ENCODE peak calls at places on chromosomes 5 and 9, in six cellular contexts. E is HCT116, X is GM23248, N is SK-N-SH, B is right cardiac atrium, L is right lobe of liver. F is an unnamed sample.
A peak's percentile ranks its signal among the peaks of the same experiment; 100 is the strongest.

GRCh38 chr9:136182850-136183422 is 22.0 kb downstream of the LHX3 start:
- DNase-seq in E (no peak), X (no peak), N (no peak), B (peak; percentile 34), L (no peak), F (peak; percentile 58)

GRCh38 chr5:108101105-108101504 is 280.8 kb downstream of the FBXL17 start:
- DNase-seq in E (no peak), X (no peak), N (no peak), B (no peak), L (no peak), F (no peak)

GRCh38 chr5:172751761-172752510 is 19.1 kb downstream of the DUSP1 start:
- DNase-seq in E (no peak), X (no peak), N (no peak), B (peak; percentile 76), L (no peak), F (no peak)

GRCh38 chr5:50595199-50595598 is 71.2 kb upstream of the PARP8 start:
- DNase-seq in E (peak; percentile 69), X (peak; percentile 88), N (no peak), B (no peak), L (no peak), F (no peak)

GRCh38 chr5:112317866-112318265 is 101.2 kb downstream of the EPB41L4A start:
- DNase-seq in E (no peak), X (no peak), N (no peak), B (no peak), L (no peak), F (no peak)

GRCh38 chr5:125256296-125256695 is 509.9 kb upstream of the ZNF608 start:
- DNase-seq in E (no peak), X (no peak), N (no peak), B (no peak), L (no peak), F (no peak)

GRCh38 chr9:81414836-81415235 is 274.5 kb downstream of the TLE1 start:
- DNase-seq in E (no peak), X (no peak), N (no peak), B (no peak), L (no peak), F (no peak)

GRCh38 chr9:137458194-137459146 is 664 bp downstream of the NSMF start:
- DNase-seq in E (no peak), X (peak; percentile 63), N (peak; percentile 84), B (peak; percentile 77), L (peak; percentile 44), F (peak; percentile 76)

GRCh38 chr5:143370440-143370839 is 33.0 kb downstream of the NR3C1 start:
- DNase-seq in E (no peak), X (no peak), N (no peak), B (no peak), L (no peak), F (no peak)

GRCh38 chr5:97098864-97099454 is 43.5 kb downstream of the LIX1 start:
- DNase-seq in E (no peak), X (peak; percentile 4), N (no peak), B (peak; percentile 59), L (no peak), F (no peak)

GRCh38 chr9:22228542-22228941 is 218.1 kb upstream of the DMRTA1 start:
- DNase-seq in E (no peak), X (peak; percentile 51), N (no peak), B (no peak), L (no peak), F (no peak)

GRCh38 chr9:27673626-27674025 is 100.3 kb upstream of the C9orf72 start:
- DNase-seq in E (no peak), X (no peak), N (no peak), B (no peak), L (no peak), F (no peak)

GRCh38 chr5:56700711-56701110 is 114.6 kb upstream of the MAP3K1 start:
- DNase-seq in E (no peak), X (no peak), N (no peak), B (no peak), L (no peak), F (no peak)

GRCh38 chr9:112809351-112809848 is 58.8 kb downstream of the SNX30 start:
- DNase-seq in E (no peak), X (no peak), N (no peak), B (no peak), L (no peak), F (no peak)

GRCh38 chr5:122415481-122416120 is 103.6 kb downstream of the SNCAIP start:
- DNase-seq in E (peak; percentile 38), X (peak; percentile 75), N (peak; percentile 55), B (peak; percentile 63), L (peak; percentile 34), F (peak; percentile 25)

GRCh38 chr5:58266402-58266801 is 193.5 kb downstream of the PLK2 start:
- DNase-seq in E (no peak), X (peak; percentile 62), N (no peak), B (no peak), L (no peak), F (no peak)

GRCh38 chr5:68849906-68850305 is 243.9 kb upstream of the SLC30A5 start:
- DNase-seq in E (no peak), X (no peak), N (no peak), B (no peak), L (no peak), F (no peak)

GRCh38 chr5:139668064-139668880 is 20.1 kb downstream of the CXXC5 start:
- DNase-seq in E (no peak), X (peak; percentile 72), N (peak; percentile 91), B (peak; percentile 86), L (no peak), F (peak; percentile 91)

GRCh38 chr9:98940278-98940677 is 3.4 kb upstream of the COL15A1 start:
- DNase-seq in E (no peak), X (no peak), N (no peak), B (peak; percentile 66), L (no peak), F (no peak)

GRCh38 chr5:85268194-85268593 is 883.5 kb upstream of the EDIL3 start:
- DNase-seq in E (no peak), X (no peak), N (no peak), B (no peak), L (no peak), F (no peak)

GRCh38 chr5:107469485-107469884 is 201.3 kb downstream of the EFNA5 start:
- DNase-seq in E (peak; percentile 50), X (peak; percentile 70), N (no peak), B (no peak), L (no peak), F (no peak)

GRCh38 chr5:62385136-62385535 is 18.6 kb downstream of the DIMT1 start:
- DNase-seq in E (no peak), X (no peak), N (no peak), B (no peak), L (no peak), F (no peak)

GRCh38 chr9:6186691-6187090 is 28.9 kb upstream of the IL33 start:
- DNase-seq in E (no peak), X (no peak), N (no peak), B (no peak), L (no peak), F (no peak)

GRCh38 chr9:6184749-6185645 is 30.6 kb upstream of the IL33 start:
- DNase-seq in E (no peak), X (peak; percentile 65), N (no peak), B (peak; percentile 44), L (no peak), F (no peak)

GRCh38 chr9:6188906-6189305 is 26.7 kb upstream of the IL33 start:
- DNase-seq in E (no peak), X (no peak), N (no peak), B (no peak), L (no peak), F (no peak)

GRCh38 chr9:6187272-6187671 is 28.3 kb upstream of the IL33 start:
- DNase-seq in E (no peak), X (no peak), N (no peak), B (no peak), L (no peak), F (no peak)

GRCh38 chr9:6183227-6183551 is 32.4 kb upstream of the IL33 start:
- DNase-seq in E (no peak), X (no peak), N (no peak), B (no peak), L (no peak), F (no peak)
- H3K4me3 ChIP-seq in E (no peak overlapping the region), X (no peak overlapping the region), N (no peak overlapping the region), B (no peak overlapping the region), L (no peak overlapping the region), F (peak overlapping the region; percentile 28)

DNA sequence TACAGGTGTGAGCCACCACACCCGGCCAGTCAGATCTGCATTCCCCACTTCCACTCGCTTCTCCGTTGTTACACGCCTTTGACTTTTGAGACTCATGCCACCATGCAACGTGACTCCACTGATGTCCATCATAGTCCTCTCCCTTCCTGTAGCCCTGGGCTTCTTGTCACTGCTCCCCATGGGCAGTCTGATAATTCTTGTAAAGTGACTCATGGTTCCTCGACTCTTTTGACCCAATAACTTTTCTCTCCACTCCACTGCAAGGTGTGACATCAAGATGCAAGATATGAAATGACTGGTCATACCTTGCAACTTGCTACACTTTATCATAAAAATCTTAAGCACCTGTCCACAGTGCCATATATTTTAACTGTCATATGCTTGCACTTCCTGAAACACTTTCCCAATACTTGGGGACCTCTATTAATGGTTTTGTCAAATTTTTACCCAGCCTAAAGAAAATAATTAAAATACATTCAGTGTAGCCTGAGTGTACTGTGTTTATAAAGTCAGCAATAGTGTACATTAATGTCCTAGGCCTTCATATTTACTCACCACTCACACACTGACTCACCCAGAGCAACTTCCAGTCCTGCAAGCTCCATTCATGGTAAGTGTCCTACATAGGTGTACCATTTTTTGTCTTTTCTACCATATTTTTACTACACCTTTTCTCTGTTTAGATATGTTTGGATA is 18.6 kb upstream of the ANKRD18A start:
- DNase-seq in E (no peak), X (no peak), N (no peak), B (no peak), L (no peak), F (no peak)
- H3K27me3 ChIP-seq in E (no peaks in the 10 kb centered on the region), X (peaks cover 6% of the 10 kb centered on the region), N (no peaks in the 10 kb centered on the region), B (no peaks in the 10 kb centered on the region), L (no peaks in the 10 kb centered on the region), F (no peaks in the 10 kb centered on the region)

DNA sequence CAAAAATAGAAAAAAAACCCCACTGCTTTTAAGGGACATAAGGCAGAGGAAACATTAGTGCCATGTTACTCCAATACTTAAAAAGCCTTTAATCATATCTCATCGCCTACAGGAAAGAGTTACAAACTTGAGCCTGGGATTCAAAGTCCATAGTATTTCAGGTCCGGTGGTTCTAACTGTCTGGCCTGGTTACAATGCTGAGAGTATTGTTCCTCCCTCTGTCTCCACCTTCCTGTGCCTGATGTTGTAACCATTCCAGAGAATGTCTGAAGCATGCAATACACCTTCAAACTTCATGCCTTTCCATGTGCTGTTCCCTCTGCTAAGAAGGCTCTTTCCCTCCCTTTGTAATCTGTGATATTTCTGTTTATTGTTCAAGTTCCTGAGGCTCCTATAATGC is 41.6 kb upstream of the SLC36A2 start:
- DNase-seq in E (no peak), X (no peak), N (no peak), B (no peak), L (no peak), F (no peak)
- H3K4me3 ChIP-seq in E (no peak overlapping the region), X (no peak overlapping the region), N (no peak overlapping the region), B (no peak overlapping the region), L (no peak overlapping the region), F (no peak overlapping the region)

DNA sequence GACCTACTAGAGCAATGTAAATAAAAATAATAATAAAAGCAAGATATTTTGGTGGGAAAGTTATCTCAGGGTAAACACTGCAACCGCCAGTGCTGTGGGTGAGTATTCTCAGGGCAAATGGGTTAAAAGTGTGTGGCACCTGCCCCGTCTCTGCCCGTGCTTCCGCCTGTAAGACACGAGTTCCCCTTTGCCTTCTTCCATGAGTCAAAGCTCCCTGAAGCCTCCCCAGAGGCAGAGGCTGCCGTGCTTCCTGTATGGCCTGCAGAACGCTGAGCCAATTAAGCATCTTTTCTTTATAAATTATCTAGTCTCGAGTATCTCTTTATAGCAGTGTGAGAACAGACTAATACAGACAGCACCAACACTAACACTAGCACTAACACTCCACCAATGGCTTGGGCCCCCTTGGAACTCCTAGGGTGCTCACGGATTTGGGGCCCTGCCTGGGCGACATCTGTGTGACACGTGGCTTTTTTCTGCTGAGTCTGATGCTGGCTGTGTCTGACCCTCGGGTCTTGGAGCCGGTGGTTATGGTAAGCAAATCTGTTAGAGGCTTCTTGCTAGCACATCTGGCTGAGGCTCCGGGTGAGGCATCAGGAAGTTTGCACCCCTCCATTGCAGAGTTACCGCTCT is 10.6 kb downstream of the PLEKHG4B start:
- DNase-seq in E (no peak), X (peak; percentile 34), N (no peak), B (no peak), L (no peak), F (no peak)
- H3K27me3 ChIP-seq in E (peaks cover 58% of the 10 kb centered on the region), X (peaks cover 65% of the 10 kb centered on the region), N (peaks cover 16% of the 10 kb centered on the region), B (peaks cover 4% of the 10 kb centered on the region), L (peaks cover 4% of the 10 kb centered on the region), F (no peaks in the 10 kb centered on the region)